ENCODE peak calls at places on chromosomes 13 and 19, in eight cellular contexts. One of them, this sample, is unnamed.

GRCh38 chr13:74206061-74206561 is 71.9 kb upstream of the KLF12 start:
- DNase-seq in mammary epithelial cell: peak; percentile 55
- DNase-seq in HCT116: no peak
- DNase-seq in PC-3: peak; percentile 3
- DNase-seq in GM23338: peak; percentile 11
- DNase-seq in PC-9: no peak
- DNase-seq in MM.1S: no peak
- DNase-seq in HepG2: no peak
- DNase-seq in this sample: peak; percentile 70

GRCh38 chr13:43284162-43284561 is 260.8 kb downstream of the DNAJC15 start:
- DNase-seq in mammary epithelial cell: peak; percentile 62
- DNase-seq in HCT116: no peak
- DNase-seq in PC-3: peak; percentile 71
- DNase-seq in GM23338: no peak
- DNase-seq in PC-9: no peak
- DNase-seq in MM.1S: no peak
- DNase-seq in HepG2: no peak
- DNase-seq in this sample: peak; percentile 81

GRCh38 chr19:38216785-38217746 is 7.0 kb downstream of the DPF1 start:
- DNase-seq in mammary epithelial cell: no peak
- DNase-seq in HCT116: no peak
- DNase-seq in PC-3: no peak
- DNase-seq in GM23338: peak; percentile 55
- DNase-seq in PC-9: no peak
- DNase-seq in MM.1S: no peak
- DNase-seq in HepG2: no peak
- DNase-seq in this sample: no peak

GRCh38 chr13:33633701-33634525 is 184.0 kb upstream of the RFC3 start:
- DNase-seq in mammary epithelial cell: peak; percentile 93
- DNase-seq in HCT116: no peak
- DNase-seq in PC-3: peak; percentile 30
- DNase-seq in GM23338: no peak
- DNase-seq in PC-9: no peak
- DNase-seq in MM.1S: no peak
- DNase-seq in HepG2: peak; percentile 39
- DNase-seq in this sample: peak; percentile 47

GRCh38 chr13:30019648-30020626 is 169.5 kb upstream of the UBL3 start:
- DNase-seq in mammary epithelial cell: no peak
- DNase-seq in HCT116: no peak
- DNase-seq in PC-3: no peak
- DNase-seq in GM23338: peak; percentile 19
- DNase-seq in PC-9: no peak
- DNase-seq in MM.1S: no peak
- DNase-seq in HepG2: no peak
- DNase-seq in this sample: no peak

GRCh38 chr13:30403491-30403890 is 18.8 kb upstream of the UBE2L5 start:
- DNase-seq in mammary epithelial cell: no peak
- DNase-seq in HCT116: no peak
- DNase-seq in PC-3: no peak
- DNase-seq in GM23338: no peak
- DNase-seq in PC-9: no peak
- DNase-seq in MM.1S: no peak
- DNase-seq in HepG2: no peak
- DNase-seq in this sample: no peak

GRCh38 chr13:26853272-26853818 is 92.8 kb upstream of the GPR12 start:
- DNase-seq in mammary epithelial cell: no peak
- DNase-seq in HCT116: no peak
- DNase-seq in PC-3: no peak
- DNase-seq in GM23338: no peak
- DNase-seq in PC-9: no peak
- DNase-seq in MM.1S: no peak
- DNase-seq in HepG2: no peak
- DNase-seq in this sample: no peak

GRCh38 chr19:52297601-52298358 is 811 bp downstream of the ZNF480 start:
- DNase-seq in mammary epithelial cell: no peak
- DNase-seq in HCT116: no peak
- DNase-seq in PC-3: no peak
- DNase-seq in GM23338: no peak
- DNase-seq in PC-9: no peak
- DNase-seq in MM.1S: no peak
- DNase-seq in HepG2: no peak
- DNase-seq in this sample: peak; percentile 8

GRCh38 chr19:54190942-54191670 is at the start of gene TSEN34:
- DNase-seq in mammary epithelial cell: peak; percentile 84
- DNase-seq in HCT116: peak; percentile 59
- DNase-seq in PC-3: peak; percentile 92
- DNase-seq in GM23338: peak; percentile 88
- DNase-seq in PC-9: peak; percentile 93
- DNase-seq in MM.1S: peak; percentile 91
- DNase-seq in HepG2: peak; percentile 71
- DNase-seq in this sample: no peak

GRCh38 chr13:42495256-42495655 is 78.7 kb upstream of the TNFSF11 start:
- DNase-seq in mammary epithelial cell: peak; percentile 65
- DNase-seq in HCT116: no peak
- DNase-seq in PC-3: peak; percentile 43
- DNase-seq in GM23338: no peak
- DNase-seq in PC-9: no peak
- DNase-seq in MM.1S: no peak
- DNase-seq in HepG2: no peak
- DNase-seq in this sample: no peak

GRCh38 chr19:5360003-5360820 is 19.6 kb upstream of the PTPRS start:
- DNase-seq in mammary epithelial cell: peak; percentile 30
- DNase-seq in HCT116: no peak
- DNase-seq in PC-3: peak; percentile 92
- DNase-seq in GM23338: no peak
- DNase-seq in PC-9: no peak
- DNase-seq in MM.1S: no peak
- DNase-seq in HepG2: no peak
- DNase-seq in this sample: no peak

GRCh38 chr19:54014920-54015560 is 23.6 kb downstream of the CACNG6 start:
- DNase-seq in mammary epithelial cell: no peak
- DNase-seq in HCT116: no peak
- DNase-seq in PC-3: no peak
- DNase-seq in GM23338: no peak
- DNase-seq in PC-9: no peak
- DNase-seq in MM.1S: no peak
- DNase-seq in HepG2: no peak
- DNase-seq in this sample: no peak

GRCh38 chr19:46787331-46788100 is 878 bp downstream of the SLC1A5 start:
- DNase-seq in mammary epithelial cell: peak; percentile 59
- DNase-seq in HCT116: no peak
- DNase-seq in PC-3: peak; percentile 28
- DNase-seq in GM23338: peak; percentile 65
- DNase-seq in PC-9: peak; percentile 58
- DNase-seq in MM.1S: peak; percentile 31
- DNase-seq in HepG2: peak; percentile 54
- DNase-seq in this sample: peak; percentile 74

GRCh38 chr13:25397763-25398162 is 26.0 kb downstream of the ATP8A2 start:
- DNase-seq in mammary epithelial cell: no peak
- DNase-seq in HCT116: no peak
- DNase-seq in PC-3: no peak
- DNase-seq in GM23338: no peak
- DNase-seq in PC-9: no peak
- DNase-seq in MM.1S: no peak
- DNase-seq in HepG2: no peak
- DNase-seq in this sample: no peak

GRCh38 chr19:51531349-51532315 is at the start of gene SIGLEC6:
- DNase-seq in mammary epithelial cell: no peak
- DNase-seq in HCT116: no peak
- DNase-seq in PC-3: no peak
- DNase-seq in GM23338: peak; percentile 65
- DNase-seq in PC-9: no peak
- DNase-seq in MM.1S: no peak
- DNase-seq in HepG2: no peak
- DNase-seq in this sample: no peak

GRCh38 chr13:84121456-84121855 is 239.2 kb upstream of the SLITRK1 start:
- DNase-seq in mammary epithelial cell: peak; percentile 69
- DNase-seq in HCT116: no peak
- DNase-seq in PC-3: no peak
- DNase-seq in GM23338: no peak
- DNase-seq in PC-9: no peak
- DNase-seq in MM.1S: no peak
- DNase-seq in HepG2: no peak
- DNase-seq in this sample: peak; percentile 12

GRCh38 chr19:52226652-52227051 is 36.8 kb downstream of the PPP2R1A start:
- DNase-seq in mammary epithelial cell: no peak
- DNase-seq in HCT116: no peak
- DNase-seq in PC-3: no peak
- DNase-seq in GM23338: no peak
- DNase-seq in PC-9: no peak
- DNase-seq in MM.1S: no peak
- DNase-seq in HepG2: no peak
- DNase-seq in this sample: no peak

GRCh38 chr13:59906413-59907027 is 257.2 kb downstream of the DIAPH3 start:
- DNase-seq in mammary epithelial cell: no peak
- DNase-seq in HCT116: peak; percentile 4
- DNase-seq in PC-3: peak; percentile 41
- DNase-seq in GM23338: peak; percentile 46
- DNase-seq in PC-9: no peak
- DNase-seq in MM.1S: peak; percentile 19
- DNase-seq in HepG2: peak; percentile 1
- DNase-seq in this sample: peak; percentile 76

GRCh38 chr13:32863596-32863995 is 152.6 kb upstream of the KL start:
- DNase-seq in mammary epithelial cell: no peak
- DNase-seq in HCT116: no peak
- DNase-seq in PC-3: no peak
- DNase-seq in GM23338: no peak
- DNase-seq in PC-9: no peak
- DNase-seq in MM.1S: no peak
- DNase-seq in HepG2: no peak
- DNase-seq in this sample: no peak

GRCh38 chr13:32984857-32985626 is 31.2 kb upstream of the KL start:
- DNase-seq in mammary epithelial cell: no peak
- DNase-seq in HCT116: no peak
- DNase-seq in PC-3: peak; percentile 98
- DNase-seq in GM23338: no peak
- DNase-seq in PC-9: peak; percentile 38
- DNase-seq in MM.1S: no peak
- DNase-seq in HepG2: no peak
- DNase-seq in this sample: no peak

GRCh38 chr13:101554420-101555125 is 102.1 kb downstream of the ITGBL1 start:
- DNase-seq in mammary epithelial cell: peak; percentile 25
- DNase-seq in HCT116: no peak
- DNase-seq in PC-3: peak; percentile 31
- DNase-seq in GM23338: no peak
- DNase-seq in PC-9: no peak
- DNase-seq in MM.1S: no peak
- DNase-seq in HepG2: no peak
- DNase-seq in this sample: no peak

GRCh38 chr13:111114362-111115050 is 604 bp upstream of the ARHGEF7 start:
- DNase-seq in mammary epithelial cell: peak; percentile 9
- DNase-seq in HCT116: no peak
- DNase-seq in PC-3: no peak
- DNase-seq in GM23338: peak; percentile 68
- DNase-seq in PC-9: no peak
- DNase-seq in MM.1S: peak; percentile 26
- DNase-seq in HepG2: no peak
- DNase-seq in this sample: peak; percentile 36
- TF ChIP-seq EZH2 in mammary epithelial cell: peak; percentile 95
- TF ChIP-seq EZH2 in HCT116: no peak
- TF ChIP-seq EZH2 in PC-3: peak; percentile 81
- TF ChIP-seq EZH2 in GM23338: peak; percentile 26
- TF ChIP-seq EZH2 in PC-9: no peak
- TF ChIP-seq EZH2 in MM.1S: no peak
- TF ChIP-seq EZH2 in HepG2: peak; percentile 88
- TF ChIP-seq EZH2 in this sample: peak; percentile 69

GRCh38 chr19:39423258-39424086 is 11.0 kb downstream of the PLEKHG2 start:
- DNase-seq in mammary epithelial cell: no peak
- DNase-seq in HCT116: no peak
- DNase-seq in PC-3: no peak
- DNase-seq in GM23338: no peak
- DNase-seq in PC-9: no peak
- DNase-seq in MM.1S: no peak
- DNase-seq in HepG2: no peak
- DNase-seq in this sample: no peak
- H3K36me3 ChIP-seq in mammary epithelial cell: peaks cover 10% of the 10 kb centered on the region
- H3K36me3 ChIP-seq in HCT116: peaks cover 4% of the 10 kb centered on the region
- H3K36me3 ChIP-seq in PC-3: no peaks in the 10 kb centered on the region
- H3K36me3 ChIP-seq in GM23338: peaks cover 7% of the 10 kb centered on the region
- H3K36me3 ChIP-seq in PC-9: no peaks in the 10 kb centered on the region
- H3K36me3 ChIP-seq in MM.1S: no peaks in the 10 kb centered on the region
- H3K36me3 ChIP-seq in HepG2: peaks cover 7% of the 10 kb centered on the region
- H3K36me3 ChIP-seq in this sample: peaks cover 23% of the 10 kb centered on the region

GRCh38 chr19:29527500-29528328 is 1.9 kb downstream of the VSTM2B start:
- DNase-seq in mammary epithelial cell: no peak
- DNase-seq in HCT116: no peak
- DNase-seq in PC-3: no peak
- DNase-seq in GM23338: peak; percentile 43
- DNase-seq in PC-9: no peak
- DNase-seq in MM.1S: no peak
- DNase-seq in HepG2: no peak
- DNase-seq in this sample: no peak
- TF ChIP-seq EZH2 in mammary epithelial cell: peak; percentile 17
- TF ChIP-seq EZH2 in HCT116: no peak
- TF ChIP-seq EZH2 in PC-3: no peak
- TF ChIP-seq EZH2 in GM23338: no peak
- TF ChIP-seq EZH2 in PC-9: no peak
- TF ChIP-seq EZH2 in MM.1S: no peak
- TF ChIP-seq EZH2 in HepG2: no peak
- TF ChIP-seq EZH2 in this sample: no peak

DNA sequence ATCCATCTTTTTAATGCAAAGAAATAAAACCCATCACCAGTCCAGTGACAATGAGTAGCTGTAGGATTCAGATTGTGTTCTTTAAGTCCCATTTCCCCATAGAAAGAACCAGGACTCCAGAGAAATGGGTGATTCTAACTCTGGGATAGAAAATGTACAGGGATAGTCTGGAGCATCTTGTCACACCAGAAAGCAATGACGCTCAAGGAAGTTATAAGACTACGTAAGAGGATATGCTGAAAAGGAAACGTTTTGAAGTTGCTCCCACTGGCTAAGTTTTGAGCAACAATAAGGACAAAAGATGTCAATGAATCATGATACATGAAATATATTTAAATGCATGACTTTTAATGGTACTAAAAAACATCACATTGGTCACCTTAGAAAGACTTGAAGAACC is 360.1 kb downstream of the DLEU7 start:
- DNase-seq in mammary epithelial cell: no peak
- DNase-seq in HCT116: no peak
- DNase-seq in PC-3: no peak
- DNase-seq in GM23338: no peak
- DNase-seq in PC-9: no peak
- DNase-seq in MM.1S: no peak
- DNase-seq in HepG2: no peak
- DNase-seq in this sample: no peak
- H3K36me3 ChIP-seq in mammary epithelial cell: no peaks in the 10 kb centered on the region
- H3K36me3 ChIP-seq in HCT116: no peaks in the 10 kb centered on the region
- H3K36me3 ChIP-seq in PC-3: no peaks in the 10 kb centered on the region
- H3K36me3 ChIP-seq in GM23338: no peaks in the 10 kb centered on the region
- H3K36me3 ChIP-seq in PC-9: no peaks in the 10 kb centered on the region
- H3K36me3 ChIP-seq in MM.1S: no peaks in the 10 kb centered on the region
- H3K36me3 ChIP-seq in HepG2: no peaks in the 10 kb centered on the region
- H3K36me3 ChIP-seq in this sample: no peaks in the 10 kb centered on the region

GRCh38 chr19:42389899-42390298 is at the start of gene CNFN:
- DNase-seq in mammary epithelial cell: no peak
- DNase-seq in HCT116: no peak
- DNase-seq in PC-3: no peak
- DNase-seq in GM23338: no peak
- DNase-seq in PC-9: no peak
- DNase-seq in MM.1S: no peak
- DNase-seq in HepG2: no peak
- DNase-seq in this sample: no peak
- TF ChIP-seq EZH2 in mammary epithelial cell: no peak
- TF ChIP-seq EZH2 in HCT116: no peak
- TF ChIP-seq EZH2 in PC-3: no peak
- TF ChIP-seq EZH2 in GM23338: no peak
- TF ChIP-seq EZH2 in PC-9: no peak
- TF ChIP-seq EZH2 in MM.1S: peak; percentile 83
- TF ChIP-seq EZH2 in HepG2: no peak
- TF ChIP-seq EZH2 in this sample: no peak

GRCh38 chr19:1629256-1629808 is 23.1 kb downstream of the TCF3 start:
- DNase-seq in mammary epithelial cell: no peak
- DNase-seq in HCT116: no peak
- DNase-seq in PC-3: no peak
- DNase-seq in GM23338: no peak
- DNase-seq in PC-9: no peak
- DNase-seq in MM.1S: no peak
- DNase-seq in HepG2: no peak
- DNase-seq in this sample: no peak
- H3K36me3 ChIP-seq in mammary epithelial cell: peaks cover 7% of the 10 kb centered on the region
- H3K36me3 ChIP-seq in HCT116: peaks cover 23% of the 10 kb centered on the region
- H3K36me3 ChIP-seq in PC-3: no peaks in the 10 kb centered on the region
- H3K36me3 ChIP-seq in GM23338: peaks cover 5% of the 10 kb centered on the region
- H3K36me3 ChIP-seq in PC-9: no peaks in the 10 kb centered on the region
- H3K36me3 ChIP-seq in MM.1S: peaks cover 29% of the 10 kb centered on the region
- H3K36me3 ChIP-seq in HepG2: peaks cover 7% of the 10 kb centered on the region
- H3K36me3 ChIP-seq in this sample: peaks cover 18% of the 10 kb centered on the region

This sample was measured in fibroblast of lung.